ENCODE peak calls at places on chromosomes 1 and 21, in five cellular contexts. One of them, this sample, is unnamed.

GRCh38 chr1:184595609-184596008 is 159.0 kb downstream of the EDEM3 start:
- DNase-seq in AG04450: peak
- DNase-seq in fibroblast of mammary gland: peak
- DNase-seq in Jurkat, Clone E6-1: no peak
- DNase-seq in kidney epithelial cell: no peak
- DNase-seq in this sample: peak

GRCh38 chr1:18151436-18151835 is 43.8 kb downstream of the IGSF21 start:
- DNase-seq in Jurkat, Clone E6-1: no peak
- DNase-seq in kidney epithelial cell: no peak
- DNase-seq in fibroblast of mammary gland: no peak
- DNase-seq in AG04450: no peak
- DNase-seq in this sample: no peak

GRCh38 chr1:42756956-42757891 is 9.6 kb downstream of the P3H1 start:
- DNase-seq in AG04450: peak
- DNase-seq in Jurkat, Clone E6-1: no peak
- DNase-seq in kidney epithelial cell: peak
- DNase-seq in fibroblast of mammary gland: peak
- DNase-seq in this sample: no peak

GRCh38 chr1:115890618-115891017 is 49.7 kb upstream of the NHLH2 start:
- DNase-seq in Jurkat, Clone E6-1: no peak
- DNase-seq in kidney epithelial cell: no peak
- DNase-seq in fibroblast of mammary gland: no peak
- DNase-seq in AG04450: no peak
- DNase-seq in this sample: no peak

GRCh38 chr21:37800122-37800455 is 116.2 kb downstream of the KCNJ6 start:
- DNase-seq in kidney epithelial cell: no peak
- DNase-seq in Jurkat, Clone E6-1: no peak
- DNase-seq in fibroblast of mammary gland: no peak
- DNase-seq in AG04450: no peak
- DNase-seq in this sample: no peak

GRCh38 chr1:210857724-210858123 is 276.2 kb downstream of the KCNH1 start:
- DNase-seq in fibroblast of mammary gland: no peak
- DNase-seq in kidney epithelial cell: no peak
- DNase-seq in AG04450: no peak
- DNase-seq in Jurkat, Clone E6-1: peak
- DNase-seq in this sample: no peak

GRCh38 chr1:116666747-116667576 is 571 bp downstream of the IGSF3 start:
- DNase-seq in fibroblast of mammary gland: no peak
- DNase-seq in AG04450: no peak
- DNase-seq in kidney epithelial cell: no peak
- DNase-seq in Jurkat, Clone E6-1: no peak
- DNase-seq in this sample: no peak

GRCh38 chr1:31548518-31548898 is 27.8 kb upstream of the TINAGL1 start:
- DNase-seq in kidney epithelial cell: no peak
- DNase-seq in fibroblast of mammary gland: peak
- DNase-seq in AG04450: no peak
- DNase-seq in Jurkat, Clone E6-1: no peak
- DNase-seq in this sample: no peak

GRCh38 chr1:115862406-115862805 is 21.5 kb upstream of the NHLH2 start:
- DNase-seq in AG04450: no peak
- DNase-seq in kidney epithelial cell: no peak
- DNase-seq in Jurkat, Clone E6-1: no peak
- DNase-seq in fibroblast of mammary gland: no peak
- DNase-seq in this sample: no peak

GRCh38 chr1:154329152-154329521 is 3.8 kb downstream of the ATP8B2 start:
- DNase-seq in AG04450: no peak
- DNase-seq in Jurkat, Clone E6-1: no peak
- DNase-seq in fibroblast of mammary gland: no peak
- DNase-seq in kidney epithelial cell: no peak
- DNase-seq in this sample: no peak

DNA sequence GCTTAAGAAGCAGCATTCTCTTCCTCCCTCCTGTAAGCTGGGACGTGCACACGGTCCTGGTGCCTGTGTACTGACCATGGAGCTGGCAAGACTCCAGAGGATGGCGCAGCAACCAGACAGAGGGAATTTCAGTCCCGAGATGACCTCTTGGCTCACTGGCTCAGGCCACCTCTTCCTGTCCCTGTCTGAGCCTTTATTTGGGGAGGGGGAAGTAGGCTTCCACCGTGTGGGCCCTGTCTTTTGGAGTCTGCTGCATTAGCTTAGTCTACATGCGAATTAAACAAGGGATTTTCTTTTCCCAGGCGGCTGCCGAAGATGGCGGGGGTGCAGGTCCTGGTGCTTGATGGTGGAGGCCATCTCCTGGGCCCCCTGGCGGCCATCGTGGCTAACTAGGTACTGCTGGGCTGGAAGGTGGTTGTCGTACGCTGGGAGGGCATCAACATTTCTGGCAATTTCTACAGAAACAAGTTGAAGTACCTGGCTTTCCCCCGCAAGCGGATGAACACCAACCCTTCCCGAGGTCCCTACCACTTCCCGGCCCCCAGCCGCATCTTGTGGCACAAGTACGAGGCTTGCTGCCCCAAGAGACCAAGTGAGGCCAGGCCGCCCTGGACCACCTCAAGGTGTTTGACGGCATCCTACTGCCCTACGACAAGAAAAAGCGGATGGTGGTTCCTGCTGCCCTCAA is 10.2 kb downstream of the IL24 start:
- DNase-seq in Jurkat, Clone E6-1: no peak
- DNase-seq in kidney epithelial cell: no peak
- DNase-seq in fibroblast of mammary gland: no peak
- DNase-seq in AG04450: no peak
- DNase-seq in this sample: no peak
- H3K4me3 ChIP-seq in Jurkat, Clone E6-1: no peak
- H3K4me3 ChIP-seq in kidney epithelial cell: no peak
- H3K4me3 ChIP-seq in fibroblast of mammary gland: no peak
- H3K4me3 ChIP-seq in AG04450: no peak
- H3K4me3 ChIP-seq in this sample: no peak

GRCh38 chr1:206556748-206557635 is 49.7 kb downstream of the RASSF5 start:
- DNase-seq in kidney epithelial cell: no peak
- DNase-seq in Jurkat, Clone E6-1: peak
- DNase-seq in fibroblast of mammary gland: no peak
- DNase-seq in AG04450: no peak
- DNase-seq in this sample: no peak

GRCh38 chr1:206554201-206554600 is 46.9 kb downstream of the RASSF5 start:
- DNase-seq in fibroblast of mammary gland: no peak
- DNase-seq in kidney epithelial cell: no peak
- DNase-seq in AG04450: no peak
- DNase-seq in Jurkat, Clone E6-1: no peak
- DNase-seq in this sample: no peak

GRCh38 chr1:206554833-206555472 is 47.6 kb downstream of the RASSF5 start:
- DNase-seq in fibroblast of mammary gland: no peak
- DNase-seq in Jurkat, Clone E6-1: no peak
- DNase-seq in AG04450: no peak
- DNase-seq in kidney epithelial cell: no peak
- DNase-seq in this sample: no peak

GRCh38 chr1:206556047-206556747 is 48.9 kb downstream of the RASSF5 start:
- DNase-seq in AG04450: no peak
- DNase-seq in fibroblast of mammary gland: no peak
- DNase-seq in Jurkat, Clone E6-1: no peak
- DNase-seq in kidney epithelial cell: no peak
- DNase-seq in this sample: no peak

DNA sequence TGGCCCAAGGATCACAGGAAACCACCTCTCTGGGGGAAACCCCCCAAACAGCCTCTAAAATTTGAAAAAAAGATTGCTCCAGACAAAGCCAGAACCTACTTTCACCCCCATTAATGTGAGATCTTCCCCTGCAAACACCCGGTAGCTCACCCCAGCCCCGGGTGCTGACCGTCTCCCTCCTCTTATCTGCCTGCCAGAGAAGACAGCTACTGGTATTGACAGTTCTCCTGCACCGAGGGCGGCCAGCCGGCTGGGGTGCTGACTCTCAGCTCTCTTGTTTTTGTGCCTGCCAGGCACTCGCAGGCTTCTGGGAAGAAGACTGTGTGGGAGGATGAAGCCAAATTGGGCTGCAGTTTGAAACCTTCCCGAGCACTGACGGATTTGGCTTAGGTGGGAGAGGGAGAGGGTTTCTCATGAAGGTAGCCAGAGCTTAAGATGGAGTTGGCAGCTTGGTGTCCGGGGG is 48.2 kb downstream of the RASSF5 start:
- DNase-seq in kidney epithelial cell: no peak
- DNase-seq in Jurkat, Clone E6-1: no peak
- DNase-seq in fibroblast of mammary gland: no peak
- DNase-seq in AG04450: no peak
- DNase-seq in this sample: no peak
- H3K4me3 ChIP-seq in kidney epithelial cell: no peak
- H3K4me3 ChIP-seq in Jurkat, Clone E6-1: no peak
- H3K4me3 ChIP-seq in fibroblast of mammary gland: no peak
- H3K4me3 ChIP-seq in AG04450: no peak
- H3K4me3 ChIP-seq in this sample: no peak

DNA sequence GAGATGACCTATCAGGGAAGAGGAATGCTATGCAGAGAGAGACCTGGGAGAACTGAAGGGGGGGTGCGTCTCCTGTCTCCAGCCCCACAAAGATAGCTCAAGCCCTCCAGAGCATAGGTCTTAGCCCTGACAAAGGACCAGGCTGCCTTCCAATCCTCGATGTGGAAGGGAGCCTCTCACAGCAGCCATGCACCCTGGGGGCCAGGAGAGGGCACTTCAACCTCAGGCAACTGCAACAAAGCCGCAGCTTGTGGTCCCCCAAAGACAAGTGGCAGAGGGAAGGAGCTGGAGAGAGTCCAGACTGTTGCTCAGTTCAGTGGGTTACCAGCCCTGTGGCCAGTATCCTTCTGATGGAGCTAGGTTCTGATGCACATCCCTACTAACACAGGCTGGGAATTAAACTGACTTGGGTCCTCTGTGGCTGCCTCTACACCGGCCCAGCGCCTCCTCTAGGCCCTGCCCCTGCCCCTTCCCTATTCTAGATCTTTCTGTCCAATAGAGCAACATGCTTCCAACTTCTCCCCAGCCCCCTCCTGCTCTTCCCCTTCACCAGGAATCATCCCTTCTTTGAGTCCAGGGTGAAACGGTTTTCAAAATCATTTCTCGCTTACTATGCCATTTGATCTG is 100.7 kb upstream of the SPATA6 start:
- DNase-seq in fibroblast of mammary gland: peak
- DNase-seq in Jurkat, Clone E6-1: peak
- DNase-seq in kidney epithelial cell: peak
- DNase-seq in AG04450: no peak
- DNase-seq in this sample: peak
- H3K4me3 ChIP-seq in fibroblast of mammary gland: no peak
- H3K4me3 ChIP-seq in Jurkat, Clone E6-1: no peak
- H3K4me3 ChIP-seq in kidney epithelial cell: no peak
- H3K4me3 ChIP-seq in AG04450: no peak
- H3K4me3 ChIP-seq in this sample: no peak

DNA sequence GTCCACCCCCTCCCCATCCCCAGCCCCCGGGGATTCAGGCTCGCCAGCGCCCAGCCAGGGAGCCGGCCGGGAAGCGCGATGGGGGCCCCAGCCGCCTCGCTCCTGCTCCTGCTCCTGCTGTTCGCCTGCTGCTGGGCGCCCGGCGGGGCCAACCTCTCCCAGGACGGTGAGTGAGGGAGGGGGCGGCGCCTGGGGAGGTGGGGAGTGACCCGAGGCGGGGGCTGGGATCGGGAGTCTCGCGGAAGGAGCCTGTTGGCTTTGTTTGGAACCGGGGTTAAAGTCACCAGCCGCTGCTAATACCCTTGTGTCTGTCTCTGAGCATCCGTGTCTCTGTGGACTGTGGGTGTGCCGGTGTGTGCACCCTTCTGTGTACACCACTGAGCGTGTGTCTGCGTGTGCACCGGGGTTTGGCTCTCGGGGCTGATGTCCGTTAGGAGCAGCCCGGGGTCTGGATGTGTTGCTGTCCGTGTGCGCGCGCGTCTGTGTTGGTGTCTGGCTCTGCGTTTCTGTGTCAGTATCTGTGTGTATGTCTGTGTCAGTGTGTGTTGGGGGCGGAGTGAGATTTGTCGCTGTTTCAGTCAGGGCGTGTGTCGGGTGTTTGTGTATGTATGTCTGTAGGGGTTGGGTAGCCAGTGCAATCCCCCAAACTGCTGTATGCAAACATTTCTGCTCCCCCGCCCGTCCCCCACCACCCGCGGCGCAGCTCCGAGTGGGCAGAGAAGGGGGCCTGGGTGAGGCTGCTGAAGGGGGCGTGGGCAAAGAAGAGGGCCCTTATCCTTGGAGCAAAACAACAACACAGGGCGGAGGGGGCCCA is 480 bp downstream of the CADM3 start:
- DNase-seq in kidney epithelial cell: no peak
- DNase-seq in AG04450: no peak
- DNase-seq in Jurkat, Clone E6-1: no peak
- DNase-seq in fibroblast of mammary gland: no peak
- DNase-seq in this sample: no peak
- H3K4me3 ChIP-seq in kidney epithelial cell: no peak
- H3K4me3 ChIP-seq in AG04450: no peak
- H3K4me3 ChIP-seq in Jurkat, Clone E6-1: no peak
- H3K4me3 ChIP-seq in fibroblast of mammary gland: peak
- H3K4me3 ChIP-seq in this sample: no peak

GRCh38 chr1:54546651-54547348 is 1.2 kb upstream of the ACOT11 start:
- DNase-seq in AG04450: no peak
- DNase-seq in Jurkat, Clone E6-1: no peak
- DNase-seq in kidney epithelial cell: no peak
- DNase-seq in fibroblast of mammary gland: no peak
- DNase-seq in this sample: no peak

GRCh38 chr1:54547601-54548388 is at the start of gene ACOT11:
- DNase-seq in kidney epithelial cell: peak
- DNase-seq in Jurkat, Clone E6-1: no peak
- DNase-seq in AG04450: no peak
- DNase-seq in fibroblast of mammary gland: peak
- DNase-seq in this sample: no peak

GRCh38 chr1:54549181-54549924 is 1.3 kb downstream of the ACOT11 start:
- DNase-seq in fibroblast of mammary gland: no peak
- DNase-seq in AG04450: no peak
- DNase-seq in kidney epithelial cell: no peak
- DNase-seq in Jurkat, Clone E6-1: no peak
- DNase-seq in this sample: no peak

GRCh38 chr1:54545916-54546635 is 2.0 kb upstream of the ACOT11 start:
- DNase-seq in AG04450: no peak
- DNase-seq in Jurkat, Clone E6-1: no peak
- DNase-seq in fibroblast of mammary gland: no peak
- DNase-seq in kidney epithelial cell: no peak
- DNase-seq in this sample: no peak

GRCh38 chr1:54548389-54549044 is 489 bp downstream of the ACOT11 start:
- DNase-seq in fibroblast of mammary gland: no peak
- DNase-seq in AG04450: no peak
- DNase-seq in kidney epithelial cell: no peak
- DNase-seq in Jurkat, Clone E6-1: no peak
- DNase-seq in this sample: no peak
- H3K4me3 ChIP-seq in fibroblast of mammary gland: no peak
- H3K4me3 ChIP-seq in AG04450: no peak
- H3K4me3 ChIP-seq in kidney epithelial cell: no peak
- H3K4me3 ChIP-seq in Jurkat, Clone E6-1: no peak
- H3K4me3 ChIP-seq in this sample: no peak